ENCODE peak calls at places on chromosomes 4 and X, in six cellular contexts. Q is choroid plexus epithelial cell; L is activated CD4-positive, CD25-positive, alpha-beta regulatory T cell; V is SJSA1; O is germinal center; B is ovary. N is an unnamed sample.

GRCh38 chr4:100170986-100171385 is 19.3 kb downstream of the DDIT4L start:
- DNase-seq in Q (no peak), L (no peak), V (no peak), O (no peak), B (no peak), N (no peak)

GRCh38 chr4:175346381-175346780 is 428.2 kb downstream of the ADAM29 start:
- DNase-seq in Q (no peak), L (no peak), V (no peak), O (no peak), B (no peak), N (no peak)

GRCh38 chr4:8908206-8908893 is 36.7 kb upstream of the HMX1 start:
- DNase-seq in Q (no peak), L (no peak), V (peak), O (no peak), B (no peak), N (no peak)

GRCh38 chrX:11193035-11193469 is 81.9 kb downstream of the HCCS start:
- DNase-seq in Q (peak), L (no peak), V (no peak), O (no peak), B (no peak), N (no peak)

GRCh38 chr4:967113-968104 is 6.0 kb downstream of the DGKQ start:
- DNase-seq in Q (peak), L (no peak), V (no peak), O (no peak), B (no peak), N (no peak)

GRCh38 chrX:109879991-109880390 is 122.9 kb upstream of the TMEM164 start:
- DNase-seq in Q (no peak), L (no peak), V (no peak), O (no peak), B (no peak), N (no peak)

GRCh38 chr4:86220137-86220536 is 139.7 kb downstream of the MAPK10 start:
- DNase-seq in Q (peak), L (no peak), V (no peak), O (no peak), B (no peak), N (no peak)

GRCh38 chr4:139454111-139454600 is at the start of gene RAB33B:
- DNase-seq in Q (peak), L (peak), V (no peak), O (peak), B (no peak), N (no peak)

GRCh38 chr4:26330186-26330787 is 9.5 kb downstream of the RBPJ start:
- DNase-seq in Q (peak), L (no peak), V (no peak), O (peak), B (no peak), N (no peak)

GRCh38 chr4:25457053-25457715 is 80.1 kb downstream of the ANAPC4 start:
- DNase-seq in Q (peak), L (no peak), V (no peak), O (no peak), B (no peak), N (no peak)

GRCh38 chr4:11799182-11799581 is 370.5 kb upstream of the HS3ST1 start:
- DNase-seq in Q (no peak), L (no peak), V (no peak), O (no peak), B (no peak), N (no peak)

GRCh38 chr4:140603286-140603685 is 34.5 kb upstream of the UCP1 start:
- DNase-seq in Q (no peak), L (no peak), V (no peak), O (no peak), B (no peak), N (peak)

GRCh38 chr4:86961103-86961502 is 26.3 kb downstream of the AFF1 start:
- DNase-seq in Q (no peak), L (no peak), V (no peak), O (no peak), B (no peak), N (no peak)

GRCh38 chrX:122546269-122546668 is 637.8 kb upstream of the GRIA3 start:
- DNase-seq in Q (no peak), L (no peak), V (no peak), O (no peak), B (no peak), N (no peak)

GRCh38 chr4:137361756-137362470 is 170.4 kb downstream of the PCDH18 start:
- DNase-seq in Q (peak), L (no peak), V (no peak), O (no peak), B (no peak), N (no peak)

GRCh38 chr4:89939994-89940393 is 45.3 kb downstream of the MMRN1 start:
- DNase-seq in Q (peak), L (no peak), V (no peak), O (no peak), B (no peak), N (no peak)

GRCh38 chr4:42501624-42502401 is 104.5 kb downstream of the SHISA3 start:
- DNase-seq in Q (peak), L (no peak), V (no peak), O (no peak), B (no peak), N (no peak)

N was measured in SK-N-MC.